ENCODE peak calls at places on chromosomes 3 and 15, in eight cellular contexts. P, T, E, D, B, C, R and J are unnamed samples.

GRCh38 chr3:99407257-99407656 is 231.1 kb upstream of the COL8A1 start:
- DNase-seq in P (no peak), T (no peak), E (no peak), D (no peak), B (no peak), C (no peak), R (no peak), J (no peak)

GRCh38 chr3:43290961-43291360 is 4.6 kb downstream of the SNRK start:
- DNase-seq in P (no peak), T (no peak), E (no peak), D (no peak), B (no peak), C (no peak), R (no peak), J (no peak)

GRCh38 chr3:16741890-16742289 is 136.7 kb upstream of the DAZL start:
- DNase-seq in P (peak; percentile 84), T (no peak), E (no peak), D (no peak), B (no peak), C (no peak), R (no peak), J (no peak)

GRCh38 chr15:62495670-62496328 is 330.7 kb upstream of the C2CD4B start:
- DNase-seq in P (peak; percentile 96), T (peak; percentile 34), E (no peak), D (no peak), B (no peak), C (no peak), R (no peak), J (no peak)

GRCh38 chr3:72445827-72446405 is 402.3 kb downstream of the SHQ1 start:
- DNase-seq in P (peak; percentile 24), T (no peak), E (no peak), D (no peak), B (no peak), C (no peak), R (no peak), J (no peak)

GRCh38 chr15:74889390-74889881 is 406 bp upstream of the MPI start:
- DNase-seq in P (no peak), T (no peak), E (no peak), D (peak; percentile 29), B (no peak), C (no peak), R (peak; percentile 73), J (no peak)

GRCh38 chr3:38115645-38116427 is 21.1 kb downstream of the ACAA1 start:
- DNase-seq in P (no peak), T (no peak), E (peak; percentile 60), D (no peak), B (no peak), C (no peak), R (no peak), J (no peak)

GRCh38 chr15:69104050-69104750 is 56.2 kb upstream of the GLCE start:
- DNase-seq in P (no peak), T (no peak), E (no peak), D (no peak), B (no peak), C (no peak), R (no peak), J (no peak)

GRCh38 chr3:156718622-156719300 is 44.4 kb downstream of the TIPARP start:
- DNase-seq in P (peak; percentile 50), T (no peak), E (no peak), D (no peak), B (no peak), C (no peak), R (no peak), J (no peak)

GRCh38 chr15:34986326-34987181 is 1.5 kb downstream of the ZNF770 start:
- DNase-seq in P (no peak), T (no peak), E (no peak), D (no peak), B (no peak), C (no peak), R (no peak), J (no peak)

GRCh38 chr3:157810924-157811718 is 295.1 kb downstream of the SHOX2 start:
- DNase-seq in P (no peak), T (no peak), E (no peak), D (no peak), B (no peak), C (no peak), R (no peak), J (no peak)

GRCh38 chr3:9279959-9280358 is 30.5 kb upstream of the SRGAP3 start:
- DNase-seq in P (peak; percentile 60), T (no peak), E (no peak), D (peak; percentile 44), B (no peak), C (no peak), R (no peak), J (no peak)

GRCh38 chr3:47228088-47228487 is 54.5 kb downstream of the KIF9 start:
- DNase-seq in P (no peak), T (no peak), E (no peak), D (no peak), B (no peak), C (no peak), R (no peak), J (no peak)

GRCh38 chr3:149771652-149772271 is 19.5 kb upstream of the COMMD2 start:
- DNase-seq in P (peak; percentile 33), T (peak; percentile 46), E (peak; percentile 67), D (peak; percentile 71), B (peak; percentile 22), C (no peak), R (no peak), J (peak; percentile 33)

GRCh38 chr3:53062905-53063304 is 17.0 kb upstream of the SFMBT1 start:
- DNase-seq in P (no peak), T (no peak), E (peak; percentile 50), D (no peak), B (no peak), C (no peak), R (no peak), J (no peak)

GRCh38 chr15:43067717-43068461 is 37.9 kb downstream of the UBR1 start:
- DNase-seq in P (peak; percentile 75), T (no peak), E (no peak), D (peak; percentile 15), B (no peak), C (no peak), R (no peak), J (peak; percentile 4)

GRCh38 chr3:127678315-127678599 is 5.5 kb downstream of the ABTB1 start:
- DNase-seq in P (no peak), T (no peak), E (peak; percentile 53), D (no peak), B (no peak), C (no peak), R (peak; percentile 40), J (no peak)

GRCh38 chr3:67647390-67647878 is 7.0 kb downstream of the SUCLG2 start:
- DNase-seq in P (peak; percentile 99), T (peak; percentile 62), E (no peak), D (no peak), B (no peak), C (no peak), R (no peak), J (peak; percentile 69)

GRCh38 chr3:123283657-123284398 is 82.1 kb downstream of the SEC22A start:
- DNase-seq in P (no peak), T (no peak), E (no peak), D (no peak), B (no peak), C (no peak), R (no peak), J (no peak)

GRCh38 chr3:48125886-48126622 is 62.2 kb downstream of the CDC25A start:
- DNase-seq in P (no peak), T (no peak), E (no peak), D (no peak), B (no peak), C (no peak), R (no peak), J (no peak)

GRCh38 chr3:16888785-16889607 is 4.2 kb downstream of the PLCL2 start:
- DNase-seq in P (no peak), T (no peak), E (no peak), D (no peak), B (no peak), C (no peak), R (no peak), J (no peak)